ENCODE peak calls at places on chromosome 16, in six cellular contexts. One of them, this sample, is unnamed.

GRCh38 chr16:89697616-89698331 is 3.7 kb downstream of the SPATA2L start:
- DNase-seq in adrenal gland: no peak
- DNase-seq in aorta: no peak
- DNase-seq in A549: no peak
- DNase-seq in thoracic aorta: no peak
- DNase-seq in neuronal stem cell: no peak
- DNase-seq in this sample: peak; percentile 22

GRCh38 chr16:27779719-27780161 is 229.8 kb downstream of the KATNIP start:
- DNase-seq in adrenal gland: no peak
- DNase-seq in thoracic aorta: no peak
- DNase-seq in A549: peak; percentile 47
- DNase-seq in aorta: peak; percentile 81
- DNase-seq in neuronal stem cell: peak; percentile 24
- DNase-seq in this sample: no peak

GRCh38 chr16:30356401-30357084 is 1.4 kb upstream of the CD2BP2 start:
- DNase-seq in neuronal stem cell: no peak
- DNase-seq in adrenal gland: peak; percentile 67
- DNase-seq in A549: no peak
- DNase-seq in thoracic aorta: no peak
- DNase-seq in aorta: peak; percentile 69
- DNase-seq in this sample: peak; percentile 38

GRCh38 chr16:87541882-87542234 is 49.0 kb upstream of the ZCCHC14 start:
- DNase-seq in A549: no peak
- DNase-seq in aorta: peak; percentile 84
- DNase-seq in thoracic aorta: peak; percentile 60
- DNase-seq in adrenal gland: no peak
- DNase-seq in neuronal stem cell: no peak
- DNase-seq in this sample: no peak

GRCh38 chr16:84810518-84811273 is 9.1 kb upstream of the CRISPLD2 start:
- DNase-seq in A549: no peak
- DNase-seq in aorta: no peak
- DNase-seq in adrenal gland: no peak
- DNase-seq in neuronal stem cell: no peak
- DNase-seq in thoracic aorta: no peak
- DNase-seq in this sample: no peak

GRCh38 chr16:58020628-58021521 is 4.7 kb upstream of the MMP15 start:
- DNase-seq in A549: peak; percentile 67
- DNase-seq in neuronal stem cell: no peak
- DNase-seq in adrenal gland: peak; percentile 58
- DNase-seq in aorta: no peak
- DNase-seq in thoracic aorta: no peak
- DNase-seq in this sample: peak; percentile 80

GRCh38 chr16:9437115-9437514 is 345.7 kb downstream of the HAPSTR1 start:
- DNase-seq in aorta: no peak
- DNase-seq in thoracic aorta: no peak
- DNase-seq in A549: no peak
- DNase-seq in adrenal gland: no peak
- DNase-seq in neuronal stem cell: no peak
- DNase-seq in this sample: no peak

GRCh38 chr16:24685539-24686432 is 43.7 kb upstream of the TNRC6A start:
- DNase-seq in A549: peak; percentile 58
- DNase-seq in adrenal gland: peak; percentile 65
- DNase-seq in thoracic aorta: peak; percentile 41
- DNase-seq in aorta: peak; percentile 85
- DNase-seq in neuronal stem cell: peak; percentile 39
- DNase-seq in this sample: peak; percentile 30

GRCh38 chr16:14309906-14310305 is 238.8 kb downstream of the MRTFB start:
- DNase-seq in thoracic aorta: no peak
- DNase-seq in A549: peak; percentile 74
- DNase-seq in aorta: peak; percentile 74
- DNase-seq in neuronal stem cell: no peak
- DNase-seq in adrenal gland: peak; percentile 60
- DNase-seq in this sample: no peak

GRCh38 chr16:76277099-76278030 is at the start of gene CNTNAP4:
- DNase-seq in aorta: peak; percentile 72
- DNase-seq in A549: no peak
- DNase-seq in neuronal stem cell: no peak
- DNase-seq in adrenal gland: no peak
- DNase-seq in thoracic aorta: no peak
- DNase-seq in this sample: no peak

GRCh38 chr16:68331879-68332410 is 21.1 kb downstream of the PRMT7 start:
- DNase-seq in aorta: no peak
- DNase-seq in adrenal gland: no peak
- DNase-seq in thoracic aorta: no peak
- DNase-seq in neuronal stem cell: no peak
- DNase-seq in A549: no peak
- DNase-seq in this sample: no peak

GRCh38 chr16:20866161-20866772 is 33.9 kb downstream of the DCUN1D3 start:
- DNase-seq in adrenal gland: peak; percentile 94
- DNase-seq in A549: peak; percentile 76
- DNase-seq in aorta: peak; percentile 82
- DNase-seq in thoracic aorta: peak; percentile 66
- DNase-seq in neuronal stem cell: peak; percentile 6
- DNase-seq in this sample: peak; percentile 30

GRCh38 chr16:84751947-84752346 is 52.1 kb downstream of the USP10 start:
- DNase-seq in A549: no peak
- DNase-seq in adrenal gland: no peak
- DNase-seq in aorta: no peak
- DNase-seq in neuronal stem cell: no peak
- DNase-seq in thoracic aorta: no peak
- DNase-seq in this sample: no peak

GRCh38 chr16:63776034-63776433 is 1345.8 kb downstream of the CDH11 start:
- DNase-seq in A549: no peak
- DNase-seq in thoracic aorta: no peak
- DNase-seq in adrenal gland: no peak
- DNase-seq in neuronal stem cell: no peak
- DNase-seq in aorta: no peak
- DNase-seq in this sample: no peak

GRCh38 chr16:90020838-90021382 is 1.7 kb upstream of the DBNDD1 start:
- DNase-seq in thoracic aorta: no peak
- DNase-seq in adrenal gland: no peak
- DNase-seq in aorta: no peak
- DNase-seq in A549: no peak
- DNase-seq in neuronal stem cell: no peak
- DNase-seq in this sample: no peak

GRCh38 chr16:26177438-26177837 is 485.7 kb downstream of the HS3ST4 start:
- DNase-seq in neuronal stem cell: no peak
- DNase-seq in A549: no peak
- DNase-seq in thoracic aorta: no peak
- DNase-seq in aorta: no peak
- DNase-seq in adrenal gland: no peak
- DNase-seq in this sample: no peak

GRCh38 chr16:86850675-86851074 is 272.3 kb downstream of the FOXL1 start:
- DNase-seq in thoracic aorta: no peak
- DNase-seq in A549: no peak
- DNase-seq in neuronal stem cell: no peak
- DNase-seq in aorta: no peak
- DNase-seq in adrenal gland: no peak
- DNase-seq in this sample: no peak

GRCh38 chr16:73025111-73025505 is 22.8 kb downstream of the ZFHX3 start:
- DNase-seq in aorta: no peak
- DNase-seq in neuronal stem cell: no peak
- DNase-seq in thoracic aorta: no peak
- DNase-seq in adrenal gland: no peak
- DNase-seq in A549: no peak
- DNase-seq in this sample: no peak

GRCh38 chr16:14523632-14524031 is 106.4 kb downstream of the PARN start:
- DNase-seq in aorta: no peak
- DNase-seq in adrenal gland: no peak
- DNase-seq in A549: no peak
- DNase-seq in thoracic aorta: no peak
- DNase-seq in neuronal stem cell: peak; percentile 36
- DNase-seq in this sample: no peak

GRCh38 chr16:28590384-28591340 is 6.2 kb downstream of the SULT1A2 start:
- DNase-seq in thoracic aorta: no peak
- DNase-seq in A549: no peak
- DNase-seq in adrenal gland: no peak
- DNase-seq in neuronal stem cell: no peak
- DNase-seq in aorta: peak; percentile 74
- DNase-seq in this sample: no peak

GRCh38 chr16:85402910-85403692 is 210.0 kb upstream of the GSE1 start:
- DNase-seq in adrenal gland: peak; percentile 66
- DNase-seq in neuronal stem cell: no peak
- DNase-seq in aorta: peak; percentile 89
- DNase-seq in A549: no peak
- DNase-seq in thoracic aorta: no peak
- DNase-seq in this sample: peak; percentile 20

GRCh38 chr16:83769397-83770008 is 38.3 kb upstream of the HSBP1 start:
- DNase-seq in adrenal gland: no peak
- DNase-seq in thoracic aorta: no peak
- DNase-seq in aorta: no peak
- DNase-seq in neuronal stem cell: no peak
- DNase-seq in A549: no peak
- DNase-seq in this sample: no peak

GRCh38 chr16:81639348-81639747 is 139.7 kb upstream of the PLCG2 start:
- DNase-seq in adrenal gland: no peak
- DNase-seq in A549: no peak
- DNase-seq in aorta: no peak
- DNase-seq in neuronal stem cell: no peak
- DNase-seq in thoracic aorta: no peak
- DNase-seq in this sample: no peak

GRCh38 chr16:23949630-23950290 is 114.0 kb downstream of the PRKCB start:
- DNase-seq in A549: no peak
- DNase-seq in adrenal gland: no peak
- DNase-seq in thoracic aorta: no peak
- DNase-seq in aorta: no peak
- DNase-seq in neuronal stem cell: no peak
- DNase-seq in this sample: peak; percentile 33

GRCh38 chr16:27223226-27223610 is 19.9 kb downstream of the KDM8 start:
- DNase-seq in adrenal gland: no peak
- DNase-seq in A549: no peak
- DNase-seq in neuronal stem cell: no peak
- DNase-seq in aorta: peak; percentile 72
- DNase-seq in thoracic aorta: no peak
- DNase-seq in this sample: no peak

GRCh38 chr16:62678796-62679195 is 642.6 kb upstream of the CDH8 start:
- DNase-seq in A549: no peak
- DNase-seq in neuronal stem cell: no peak
- DNase-seq in aorta: no peak
- DNase-seq in thoracic aorta: no peak
- DNase-seq in adrenal gland: no peak
- DNase-seq in this sample: no peak
- H3K9me3 ChIP-seq in A549: peaks cover 4% of the 10 kb centered on the region
- H3K9me3 ChIP-seq in neuronal stem cell: peaks cover 45% of the 10 kb centered on the region
- H3K9me3 ChIP-seq in aorta: peaks cover 5% of the 10 kb centered on the region
- H3K9me3 ChIP-seq in thoracic aorta: peaks cover 11% of the 10 kb centered on the region
- H3K9me3 ChIP-seq in adrenal gland: peaks cover 9% of the 10 kb centered on the region
- H3K9me3 ChIP-seq in this sample: no peaks in the 10 kb centered on the region

DNA sequence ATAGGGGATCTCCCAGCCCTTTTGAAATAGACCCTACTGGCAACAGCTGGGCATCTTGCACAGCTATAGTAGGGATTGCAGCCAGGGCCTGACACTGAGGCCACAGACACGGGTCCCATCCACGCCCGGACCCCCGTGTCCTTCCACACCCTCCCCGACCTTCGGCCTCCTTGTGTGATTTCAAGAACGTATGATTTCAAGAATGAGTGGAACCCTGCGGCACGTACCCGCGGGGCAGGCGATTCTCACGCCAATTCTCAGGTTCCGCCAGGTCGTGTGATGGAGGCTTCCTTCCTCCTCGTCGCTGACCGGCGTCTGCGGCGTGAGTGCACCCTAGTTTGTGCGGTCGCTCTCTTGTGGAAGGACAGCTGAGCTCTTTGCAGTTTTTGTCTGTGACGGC is 56.3 kb upstream of the GNG13 start:
- DNase-seq in thoracic aorta: no peak
- DNase-seq in adrenal gland: no peak
- DNase-seq in neuronal stem cell: no peak
- DNase-seq in aorta: no peak
- DNase-seq in A549: no peak
- DNase-seq in this sample: no peak
- H3K9me3 ChIP-seq in thoracic aorta: no peaks in the 10 kb centered on the region
- H3K9me3 ChIP-seq in adrenal gland: no peaks in the 10 kb centered on the region
- H3K9me3 ChIP-seq in neuronal stem cell: peaks cover 7% of the 10 kb centered on the region
- H3K9me3 ChIP-seq in aorta: no peaks in the 10 kb centered on the region
- H3K9me3 ChIP-seq in A549: peaks cover 21% of the 10 kb centered on the region
- H3K9me3 ChIP-seq in this sample: no peaks in the 10 kb centered on the region

DNA sequence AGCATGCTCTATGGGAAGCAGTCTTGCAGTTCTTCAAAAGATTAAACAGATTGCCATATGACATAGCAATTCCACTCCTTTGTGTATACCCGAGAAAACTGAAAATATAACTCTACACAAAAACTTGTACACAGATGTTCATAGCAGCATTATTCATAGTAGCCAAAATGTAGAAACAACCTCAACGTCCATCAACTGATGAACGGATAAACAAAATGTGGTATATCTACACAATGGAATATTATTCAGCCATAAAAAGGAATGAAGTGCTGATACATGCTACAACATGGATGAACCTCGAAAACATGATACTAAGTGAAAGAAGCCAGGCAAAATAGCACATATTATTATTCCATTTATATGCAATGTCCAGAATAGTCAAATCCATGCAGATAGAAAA is 221.2 kb upstream of the PSMD7 start:
- DNase-seq in adrenal gland: no peak
- DNase-seq in thoracic aorta: no peak
- DNase-seq in aorta: no peak
- DNase-seq in neuronal stem cell: no peak
- DNase-seq in A549: no peak
- DNase-seq in this sample: no peak
- H3K9me3 ChIP-seq in adrenal gland: no peaks in the 10 kb centered on the region
- H3K9me3 ChIP-seq in thoracic aorta: peaks cover 4% of the 10 kb centered on the region
- H3K9me3 ChIP-seq in aorta: peaks cover 1% of the 10 kb centered on the region
- H3K9me3 ChIP-seq in neuronal stem cell: peaks cover 10% of the 10 kb centered on the region
- H3K9me3 ChIP-seq in A549: peaks cover 12% of the 10 kb centered on the region
- H3K9me3 ChIP-seq in this sample: no peaks in the 10 kb centered on the region

GRCh38 chr16:11354733-11355574 is 9.7 kb downstream of the RMI2 start:
- DNase-seq in neuronal stem cell: no peak
- DNase-seq in A549: no peak
- DNase-seq in adrenal gland: peak; percentile 33
- DNase-seq in aorta: no peak
- DNase-seq in thoracic aorta: no peak
- DNase-seq in this sample: no peak
- H3K9me3 ChIP-seq in neuronal stem cell: peaks cover 8% of the 10 kb centered on the region
- H3K9me3 ChIP-seq in A549: no peaks in the 10 kb centered on the region
- H3K9me3 ChIP-seq in adrenal gland: no peaks in the 10 kb centered on the region
- H3K9me3 ChIP-seq in aorta: no peaks in the 10 kb centered on the region
- H3K9me3 ChIP-seq in thoracic aorta: no peaks in the 10 kb centered on the region
- H3K9me3 ChIP-seq in this sample: no peaks in the 10 kb centered on the region

This sample was measured in colonic mucosa.